ENCODE peak calls at places on chromosome 2, in seven cellular contexts. Y is epithelial cell of esophagus; H is lower lobe of right lung; K is heart left ventricle; W is heart right ventricle; F is CD8-positive, alpha-beta T cell; U is HepG2. E is an unnamed sample.

GRCh38 chr2:122328811-122329210 is 573.4 kb downstream of the TSN start:
- DNase-seq in Y (no peak), H (no peak), K (no peak), W (no peak), F (no peak), U (no peak), E (no peak)

GRCh38 chr2:144415381-144415780 is 104.5 kb downstream of the ZEB2 start:
- DNase-seq in Y (no peak), H (no peak), K (no peak), W (no peak), F (no peak), U (no peak), E (no peak)

GRCh38 chr2:200862532-200863000 is 1.9 kb downstream of the CLK1 start:
- DNase-seq in Y (peak), H (no peak), K (no peak), W (no peak), F (peak), U (peak), E (no peak)

GRCh38 chr2:217723078-217723477 is 279.7 kb downstream of the TNS1 start:
- DNase-seq in Y (no peak), H (no peak), K (no peak), W (no peak), F (no peak), U (no peak), E (no peak)

GRCh38 chr2:216406861-216407260 is 5.4 kb upstream of the SMARCAL1 start:
- DNase-seq in Y (no peak), H (no peak), K (no peak), W (no peak), F (no peak), U (no peak), E (no peak)

GRCh38 chr2:54502731-54503130 is 46.6 kb downstream of the SPTBN1 start:
- DNase-seq in Y (no peak), H (no peak), K (no peak), W (no peak), F (no peak), U (no peak), E (no peak)

GRCh38 chr2:200784215-200784614 is 27.5 kb upstream of the BZW1 start:
- DNase-seq in Y (no peak), H (no peak), K (no peak), W (no peak), F (no peak), U (no peak), E (no peak)

GRCh38 chr2:56127013-56127772 is 56.6 kb upstream of the CCDC85A start:
- DNase-seq in Y (no peak), H (no peak), K (no peak), W (no peak), F (no peak), U (no peak), E (no peak)

GRCh38 chr2:207121784-207122183 is 44.0 kb downstream of the KLF7 start:
- DNase-seq in Y (peak), H (no peak), K (peak), W (no peak), F (no peak), U (no peak), E (no peak)

GRCh38 chr2:176129013-176129796 is at the start of gene HOXD8:
- DNase-seq in Y (peak), H (no peak), K (peak), W (peak), F (no peak), U (no peak), E (no peak)

GRCh38 chr2:162478721-162479129 is 134.8 kb downstream of the GCA start:
- DNase-seq in Y (peak), H (no peak), K (no peak), W (no peak), F (no peak), U (no peak), E (no peak)

GRCh38 chr2:96271995-96272394 is 6.0 kb downstream of the CIAO1 start:
- DNase-seq in Y (no peak), H (no peak), K (no peak), W (no peak), F (no peak), U (no peak), E (no peak)
- TF ChIP-seq CTCF in Y (no peak), H (no peak), K (no peak), W (no peak), F (no peak), U (peak), E (no peak)

GRCh38 chr2:136490100-136490499 is 275.2 kb upstream of the THSD7B start:
- DNase-seq in Y (no peak), H (no peak), K (no peak), W (no peak), F (no peak), U (no peak), E (no peak)
- TF ChIP-seq CTCF in Y (no peak), H (no peak), K (no peak), W (no peak), F (no peak), U (no peak), E (no peak)

DNA sequence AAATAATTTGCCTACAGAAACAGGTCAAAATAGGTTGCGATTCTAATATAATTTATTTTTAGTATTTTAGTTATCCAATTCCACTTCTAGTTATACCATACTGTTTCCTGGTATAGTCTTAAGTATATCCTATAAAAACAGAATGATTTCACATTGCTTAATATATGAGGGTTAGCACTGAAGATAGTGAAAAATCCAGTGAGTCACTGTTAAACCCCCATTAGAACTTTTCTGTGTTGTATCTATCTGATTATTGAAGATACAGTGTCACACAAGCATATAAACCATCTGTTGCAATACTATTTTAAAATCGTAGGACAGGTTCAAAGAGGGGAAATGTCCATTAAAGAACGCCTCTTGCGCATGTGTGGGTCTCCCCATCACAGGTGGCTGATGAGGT is 110.0 kb downstream of the FEZ2 start:
- DNase-seq in Y (no peak), H (no peak), K (no peak), W (no peak), F (no peak), U (no peak), E (no peak)
- TF ChIP-seq CTCF in Y (no peak), H (no peak), K (no peak), W (no peak), F (no peak), U (no peak), E (no peak)

DNA sequence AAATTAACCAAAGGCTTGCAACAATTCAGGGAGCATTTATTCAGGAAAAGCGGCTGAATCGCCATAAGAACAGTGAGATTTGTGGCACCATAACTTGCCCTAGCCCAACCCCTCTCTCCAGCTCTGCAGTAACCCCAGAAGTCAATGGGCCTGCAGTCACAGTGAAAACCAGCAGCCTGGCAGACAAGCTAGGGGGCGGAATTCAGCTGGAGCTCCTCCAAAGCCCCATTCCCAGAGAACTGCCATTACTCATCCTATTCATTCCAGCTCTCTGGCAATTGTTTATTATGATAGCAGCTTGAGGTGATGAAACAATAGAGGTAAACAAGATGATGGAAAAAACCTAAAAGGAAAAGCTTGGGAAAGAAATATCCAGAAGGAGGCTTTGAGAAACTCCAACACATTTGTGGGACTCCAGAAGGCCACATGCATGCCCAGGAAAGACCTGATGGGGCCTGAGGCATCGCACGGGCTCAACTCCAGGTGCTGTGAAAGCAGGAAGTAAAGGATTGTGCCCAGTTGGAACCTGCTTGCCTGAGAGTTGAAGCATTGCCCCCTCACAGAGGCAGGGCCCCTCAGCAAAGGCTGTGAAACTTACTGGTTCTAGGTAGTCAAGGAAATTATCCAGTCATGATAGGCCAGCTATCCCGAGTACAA is 126.8 kb downstream of the TWIST2 start:
- DNase-seq in Y (peak), H (no peak), K (no peak), W (no peak), F (no peak), U (no peak), E (no peak)
- TF ChIP-seq CTCF in Y (peak), H (no peak), K (no peak), W (no peak), F (no peak), U (no peak), E (no peak)

E was measured in progenitor cell of endocrine pancreas.